ENCODE peak calls at places on chromosomes 13 and 19, in eight cellular contexts. J is colonic mucosa; W is spleen; L is endodermal cell; I is CD8-positive, alpha-beta T cell; R is H9; O is fibroblast of lung; Y is psoas muscle. T is an unnamed sample. For H3K4me1, the result is how much of the 10 kb centered on the place peaks cover.

GRCh38 chr19:18233224-18233825 is 7.1 kb upstream of the PDE4C start:
- DNase-seq in Y (peak), W (no peak), J (peak), L (peak), R (peak), O (peak), I (peak), T (peak)

GRCh38 chr13:39159393-39159792 is 121.1 kb downstream of the NHLRC3 start:
- DNase-seq in L (no peak), W (no peak), I (no peak), J (no peak), O (no peak), R (no peak), Y (no peak), T (no peak)

GRCh38 chr19:40223135-40223822 is 3.2 kb downstream of the CCNP start:
- DNase-seq in J (peak), R (peak), L (peak), O (no peak), I (peak), W (no peak), Y (no peak), T (peak)

GRCh38 chr13:90640976-90641375 is 706.5 kb upstream of the MIR17HG start:
- DNase-seq in Y (no peak), R (no peak), O (peak), L (no peak), I (no peak), W (no peak), J (no peak), T (no peak)

GRCh38 chr13:32229443-32229842 is 85.7 kb downstream of the ZAR1L start:
- DNase-seq in Y (no peak), J (no peak), L (no peak), R (no peak), W (no peak), I (no peak), O (no peak), T (no peak)

GRCh38 chr19:6458695-6459355 is 767 bp downstream of the SLC25A23 start:
- DNase-seq in I (no peak), Y (no peak), J (peak), L (peak), O (no peak), W (no peak), R (no peak), T (peak)

GRCh38 chr13:79986890-79987289 is 354.0 kb downstream of the SPRY2 start:
- DNase-seq in I (no peak), O (no peak), J (no peak), R (no peak), L (no peak), W (no peak), Y (no peak), T (no peak)

GRCh38 chr13:73274147-73274546 is 215.3 kb downstream of the KLF5 start:
- DNase-seq in O (no peak), I (no peak), Y (no peak), R (no peak), L (no peak), W (no peak), J (no peak), T (no peak)

GRCh38 chr19:7506385-7507328 is 9.2 kb upstream of the ZNF358 start:
- DNase-seq in Y (peak), R (peak), I (no peak), L (peak), W (peak), O (peak), J (peak), T (peak)

GRCh38 chr13:96680898-96681297 is 313.4 kb downstream of the OXGR1 start:
- DNase-seq in R (no peak), O (no peak), Y (no peak), J (no peak), W (no peak), I (no peak), L (no peak), T (no peak)

GRCh38 chr19:16051254-16052025 is 24.9 kb upstream of the TPM4 start:
- DNase-seq in R (peak), Y (no peak), O (peak), W (no peak), L (peak), I (peak), J (no peak), T (no peak)

GRCh38 chr13:65314008-65314407 is 1916.1 kb downstream of the PCDH9 start:
- DNase-seq in O (no peak), R (no peak), Y (no peak), L (no peak), W (no peak), J (no peak), I (no peak), T (no peak)

GRCh38 chr19:51511353-51511752 is 9.8 kb upstream of the SIGLEC12 start:
- DNase-seq in O (no peak), J (no peak), Y (no peak), I (no peak), R (no peak), W (no peak), L (peak), T (peak)

DNA sequence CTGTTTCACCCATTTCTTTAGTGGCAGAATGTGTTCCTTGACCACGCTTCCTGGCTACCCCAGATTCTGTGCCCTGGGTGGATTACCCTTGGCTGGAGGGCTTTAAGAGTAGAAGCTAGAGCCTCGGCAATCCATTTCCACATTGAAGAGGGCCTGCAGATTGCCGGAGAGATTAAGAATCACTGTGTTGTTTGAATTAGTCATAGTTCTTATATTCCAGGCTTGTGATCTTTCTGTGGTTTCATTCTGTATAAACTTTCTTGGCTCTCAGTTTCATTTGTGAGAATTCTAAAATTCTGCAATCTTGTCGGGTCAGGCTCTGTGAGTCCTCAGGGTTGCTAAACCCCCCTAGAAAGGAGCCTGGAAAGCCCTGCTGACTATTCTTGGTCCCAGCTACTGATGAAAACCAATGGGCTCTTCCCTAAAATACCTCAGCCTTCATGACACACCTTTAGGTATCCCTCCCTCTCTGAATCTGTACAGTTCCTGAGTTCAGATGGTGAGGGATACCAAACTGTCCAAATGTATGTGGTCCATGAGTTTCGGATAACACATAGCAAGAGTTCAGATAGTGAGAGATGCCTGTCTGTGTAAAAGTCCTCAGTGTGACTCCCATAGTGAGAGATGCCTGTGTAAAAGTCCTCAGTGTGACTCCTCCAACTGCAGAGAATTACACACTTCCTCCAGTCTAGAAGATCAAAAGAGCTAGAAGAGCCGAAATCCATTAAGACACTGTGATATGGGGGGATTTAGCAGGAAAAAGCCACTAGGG is 4.3 kb downstream of the PHF11 start:
- DNase-seq in J (no peak), W (no peak), I (no peak), O (peak), Y (no peak), L (no peak), R (no peak), T (peak)
- H3K27ac ChIP-seq in J (peak), W (peak), I (no peak), O (peak), Y (no peak), L (no peak), R (no peak), T (peak)

GRCh38 chr19:1213391-1214286 is 8.1 kb downstream of the STK11 start:
- DNase-seq in W (peak), I (no peak), R (no peak), J (peak), L (no peak), Y (peak), O (peak), T (peak)
- TF ChIP-seq CTCF in W (no peak), I (no peak), R (no peak), J (no peak), L (no peak), Y (no peak), O (no peak), T (no peak)

DNA sequence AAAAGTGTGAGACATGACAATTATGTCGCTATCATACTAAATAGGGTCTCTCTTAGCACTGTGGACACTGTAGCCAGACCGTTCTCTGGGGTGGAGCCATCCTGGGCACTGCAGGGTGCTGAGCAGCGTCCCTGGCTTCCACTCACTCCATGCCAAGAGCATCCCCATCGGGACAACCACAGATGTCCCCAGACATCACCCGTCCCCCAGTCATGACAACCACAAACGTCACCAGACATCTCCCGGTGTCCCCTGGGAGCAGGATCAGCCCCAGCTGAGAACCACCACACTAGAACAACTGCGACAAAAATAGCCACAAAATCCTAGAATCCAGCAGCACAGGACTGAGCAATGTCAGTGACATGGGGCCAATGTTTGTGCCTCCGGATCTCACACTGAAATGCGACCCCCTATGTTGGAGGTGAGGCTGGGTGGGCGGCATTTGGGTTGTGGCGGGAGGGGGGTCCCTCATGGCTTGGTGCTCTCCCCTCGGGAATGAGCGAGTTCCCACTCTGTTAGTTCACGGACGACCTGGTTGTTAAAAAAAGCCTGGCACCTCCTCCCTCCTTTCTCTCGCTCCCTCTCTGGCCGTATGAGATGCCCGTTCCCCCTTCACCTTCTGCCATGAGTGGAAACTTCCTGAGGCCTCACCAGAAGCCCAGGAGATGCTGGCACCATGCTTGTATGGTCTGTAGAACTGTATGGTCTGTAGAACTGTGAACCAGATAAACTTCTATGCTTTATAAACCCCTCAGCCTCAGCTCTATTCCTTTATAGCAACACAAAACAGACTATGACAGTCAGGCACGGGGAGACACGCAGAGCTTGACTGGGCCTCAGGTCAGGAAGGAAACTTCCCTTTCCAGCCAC is 93.9 kb downstream of the GADD45B start:
- DNase-seq in J (no peak), L (no peak), I (no peak), R (no peak), Y (no peak), W (peak), O (no peak), T (no peak)
- H3K4me1 ChIP-seq in J (under half), L (under half), I (under half), R (under half), Y (under half), W (under half), O (under half), T (under half)

GRCh38 chr13:30364876-30365275 is 57.4 kb upstream of the UBE2L5 start:
- DNase-seq in O (no peak), L (no peak), W (no peak), R (no peak), Y (no peak), I (no peak), J (no peak), T (no peak)
- H3K27ac ChIP-seq in O (peak), L (no peak), W (peak), R (no peak), Y (peak), I (no peak), J (no peak), T (no peak)

T was measured in osteoblast.